ENCODE peak calls at places on chromosome 15, in eight cellular contexts. F is ascending aorta; Q is CD8-positive, alpha-beta memory T cell; E is iris pigment epithelial cell; M is Calu3; S is AG10803; H is left cardiac atrium; L is foreskin fibroblast. B is an unnamed sample.

GRCh38 chr15:35522061-35522460 is 23.9 kb downstream of the DPH6 start:
- DNase-seq in F (no peak), Q (no peak), E (peak), M (no peak), S (no peak), H (peak), L (peak), B (no peak)

GRCh38 chr15:31752905-31753304 is 277.4 kb upstream of the CHRNA7 start:
- DNase-seq in F (no peak), Q (no peak), E (no peak), M (no peak), S (no peak), H (no peak), L (no peak), B (no peak)

GRCh38 chr15:95684126-95684525 is 646.4 kb upstream of the NR2F2 start:
- DNase-seq in F (no peak), Q (no peak), E (peak), M (no peak), S (no peak), H (no peak), L (no peak), B (no peak)

GRCh38 chr15:66287461-66288055 is 5.8 kb upstream of the DIS3L start:
- DNase-seq in F (no peak), Q (peak), E (no peak), M (no peak), S (peak), H (no peak), L (peak), B (peak)

GRCh38 chr15:76185716-76186115 is 125.6 kb downstream of the ETFA start:
- DNase-seq in F (no peak), Q (no peak), E (peak), M (peak), S (peak), H (no peak), L (peak), B (no peak)

GRCh38 chr15:66130496-66131014 is 123.0 kb downstream of the MEGF11 start:
- DNase-seq in F (no peak), Q (no peak), E (no peak), M (no peak), S (no peak), H (no peak), L (no peak), B (no peak)

GRCh38 chr15:35618260-35619188 is 72.6 kb upstream of the DPH6 start:
- DNase-seq in F (no peak), Q (no peak), E (peak), M (no peak), S (peak), H (no peak), L (peak), B (no peak)

GRCh38 chr15:64619880-64620839 is 155.2 kb downstream of the RBPMS2 start:
- DNase-seq in F (no peak), Q (no peak), E (peak), M (no peak), S (peak), H (no peak), L (peak), B (no peak)

GRCh38 chr15:77402740-77403379 is 17.0 kb downstream of the PEAK1 start:
- DNase-seq in F (no peak), Q (no peak), E (peak), M (no peak), S (peak), H (no peak), L (peak), B (no peak)

GRCh38 chr15:63502137-63502801 is 2.1 kb upstream of the USP3 start:
- DNase-seq in F (no peak), Q (no peak), E (peak), M (peak), S (peak), H (peak), L (peak), B (no peak)

GRCh38 chr15:60819860-60820259 is 340.9 kb upstream of the ICE2 start:
- DNase-seq in F (no peak), Q (no peak), E (no peak), M (no peak), S (no peak), H (no peak), L (no peak), B (peak)

GRCh38 chr15:35181538-35181937 is 96.4 kb upstream of the NANOGP8 start:
- DNase-seq in F (no peak), Q (no peak), E (peak), M (no peak), S (peak), H (no peak), L (peak), B (no peak)

GRCh38 chr15:22873204-22873701 is 34.8 kb downstream of the NIPA2 start:
- DNase-seq in F (no peak), Q (no peak), E (peak), M (no peak), S (peak), H (no peak), L (peak), B (no peak)

GRCh38 chr15:101579766-101580165 is 72.4 kb downstream of the TM2D3 start:
- DNase-seq in F (no peak), Q (no peak), E (peak), M (peak), S (no peak), H (no peak), L (no peak), B (no peak)

GRCh38 chr15:23565395-23566069 is at the start of gene MKRN3:
- DNase-seq in F (no peak), Q (peak), E (peak), M (no peak), S (peak), H (no peak), L (peak), B (peak)

GRCh38 chr15:61892140-61892539 is 168.1 kb downstream of the VPS13C start:
- DNase-seq in F (no peak), Q (no peak), E (no peak), M (no peak), S (no peak), H (no peak), L (no peak), B (no peak)

GRCh38 chr15:25182736-25183445 is 228.1 kb downstream of the SNRPN start:
- DNase-seq in F (peak), Q (no peak), E (no peak), M (no peak), S (no peak), H (peak), L (no peak), B (no peak)

GRCh38 chr15:36671017-36671416 is 91.6 kb downstream of the CDIN1 start:
- DNase-seq in F (no peak), Q (no peak), E (no peak), M (no peak), S (no peak), H (no peak), L (no peak), B (no peak)